ENCODE peak calls at places on chromosome 9, in ten cellular contexts. G, B, A, M, N, O, W, V, Q and R are unnamed samples.

GRCh38 chr9:19440823-19441580 is 32.2 kb downstream of the ACER2 start:
- DNase-seq in G (no peak), B (peak; percentile 35), A (no peak), M (no peak), N (no peak), O (no peak), W (no peak), V (no peak), Q (no peak), R (no peak)

GRCh38 chr9:111212874-111213273 is 117.2 kb downstream of the OR2K2 start:
- DNase-seq in G (no peak), B (no peak), A (no peak), M (no peak), N (no peak), O (no peak), W (no peak), V (no peak), Q (no peak), R (no peak)

GRCh38 chr9:78001946-78002731 is 29.5 kb downstream of the GNAQ start:
- DNase-seq in G (no peak), B (peak; percentile 65), A (no peak), M (no peak), N (no peak), O (no peak), W (no peak), V (no peak), Q (peak; percentile 32), R (no peak)

GRCh38 chr9:93261735-93262523 is 78.0 kb downstream of the WNK2 start:
- DNase-seq in G (peak; percentile 68), B (no peak), A (no peak), M (peak; percentile 19), N (no peak), O (peak; percentile 46), W (peak; percentile 30), V (no peak), Q (no peak), R (peak; percentile 71)

GRCh38 chr9:18795947-18796705 is 236.9 kb downstream of the SAXO1 start:
- DNase-seq in G (no peak), B (peak; percentile 77), A (peak; percentile 96), M (no peak), N (no peak), O (no peak), W (no peak), V (peak; percentile 1), Q (no peak), R (no peak)

GRCh38 chr9:88076286-88077070 is 61.8 kb downstream of the SPATA31C2 start:
- DNase-seq in G (peak; percentile 96), B (peak; percentile 93), A (peak; percentile 56), M (peak; percentile 94), N (peak; percentile 88), O (peak; percentile 93), W (peak; percentile 87), V (peak; percentile 66), Q (peak; percentile 71), R (peak; percentile 75)

GRCh38 chr9:114156658-114157421 is 1.5 kb downstream of the COL27A1 start:
- DNase-seq in G (peak; percentile 91), B (peak; percentile 90), A (peak; percentile 56), M (peak; percentile 43), N (no peak), O (peak; percentile 77), W (peak; percentile 75), V (peak; percentile 72), Q (peak; percentile 73), R (no peak)

GRCh38 chr9:114501786-114502682 is 3.2 kb downstream of the WHRN start:
- DNase-seq in G (no peak), B (peak; percentile 74), A (peak; percentile 11), M (no peak), N (no peak), O (no peak), W (no peak), V (peak; percentile 56), Q (peak; percentile 20), R (no peak)

GRCh38 chr9:68705636-68706578 is 867 bp downstream of the PIP5K1B start:
- DNase-seq in G (peak; percentile 77), B (no peak), A (no peak), M (peak; percentile 59), N (peak; percentile 44), O (no peak), W (peak; percentile 69), V (peak; percentile 39), Q (no peak), R (peak; percentile 85)

GRCh38 chr9:98159301-98159700 is 33.1 kb downstream of the CORO2A start:
- DNase-seq in G (no peak), B (no peak), A (no peak), M (no peak), N (no peak), O (peak; percentile 26), W (no peak), V (no peak), Q (no peak), R (no peak)

GRCh38 chr9:34343090-34343489 is 13.7 kb downstream of the NUDT2 start:
- DNase-seq in G (no peak), B (no peak), A (no peak), M (peak; percentile 43), N (no peak), O (no peak), W (peak; percentile 82), V (peak; percentile 21), Q (no peak), R (no peak)

GRCh38 chr9:114307323-114308250 is 15.3 kb upstream of the ORM1 start:
- DNase-seq in G (peak; percentile 43), B (peak; percentile 52), A (no peak), M (peak; percentile 11), N (no peak), O (peak; percentile 41), W (no peak), V (no peak), Q (no peak), R (peak; percentile 28)

GRCh38 chr9:72602629-72603028 is 81.2 kb downstream of the TMC1 start:
- DNase-seq in G (no peak), B (no peak), A (no peak), M (no peak), N (no peak), O (no peak), W (no peak), V (no peak), Q (no peak), R (no peak)